ENCODE peak calls at places on chromosomes 16 and 17, in seven cellular contexts. U is fibroblast of lung, O is T-helper 1 cell, T is endothelial cell of umbilical vein, H is Peyer's patch, S is thoracic aorta, L is midbrain. W is an unnamed sample.

GRCh38 chr17:81427446-81428120 is 32.3 kb downstream of the BAHCC1 start:
- DNase-seq in S (no peak), H (peak; percentile 71), U (no peak), O (no peak), L (peak; percentile 76), T (no peak), W (no peak)

GRCh38 chr16:8859913-8860881 is 8.6 kb downstream of the CARHSP1 start:
- DNase-seq in L (no peak), S (no peak), U (peak; percentile 42), O (no peak), H (no peak), T (peak; percentile 34), W (no peak)

GRCh38 chr16:67201411-67202345 is 2.7 kb downstream of the ELMO3 start:
- DNase-seq in S (no peak), L (no peak), H (no peak), T (no peak), U (no peak), O (no peak), W (no peak)

GRCh38 chr17:47745037-47745380 is 12.0 kb downstream of the TBX21 start:
- DNase-seq in L (no peak), T (no peak), O (no peak), H (no peak), U (no peak), S (no peak), W (no peak)

GRCh38 chr16:31382485-31383161 is 10.5 kb upstream of the ITGAD start:
- DNase-seq in T (peak; percentile 35), O (no peak), H (peak; percentile 79), U (peak; percentile 6), L (peak; percentile 3), S (no peak), W (peak; percentile 25)

GRCh38 chr17:12961655-12962054 is 56.2 kb downstream of the ELAC2 start:
- DNase-seq in L (no peak), O (no peak), U (no peak), H (no peak), T (no peak), S (no peak), W (no peak)

GRCh38 chr17:47324224-47325020 is 667 bp downstream of the EFCAB13 start:
- DNase-seq in L (no peak), U (peak; percentile 62), H (peak; percentile 71), S (no peak), T (peak; percentile 87), O (peak; percentile 15), W (peak; percentile 79)

GRCh38 chr16:64339052-64339770 is 782.7 kb downstream of the CDH11 start:
- DNase-seq in U (peak; percentile 84), S (no peak), O (no peak), L (no peak), T (no peak), H (no peak), W (no peak)

GRCh38 chr16:14050297-14051027 is 20.7 kb upstream of the MRTFB start:
- DNase-seq in O (no peak), T (peak; percentile 62), L (no peak), U (peak; percentile 49), H (no peak), S (no peak), W (no peak)

GRCh38 chr16:2513405-2514332 is at the start of gene ATP6V0C:
- DNase-seq in H (peak; percentile 97), U (peak; percentile 76), S (peak; percentile 67), O (peak; percentile 84), T (peak; percentile 76), L (peak; percentile 91), W (peak; percentile 84)

GRCh38 chr16:89230210-89230609 is 12.7 kb downstream of the ZNF778 start:
- DNase-seq in L (no peak), H (no peak), T (no peak), S (no peak), U (no peak), O (no peak), W (no peak)

GRCh38 chr16:11067697-11068141 is 123.4 kb downstream of the CLEC16A start:
- DNase-seq in U (no peak), S (no peak), L (no peak), O (no peak), T (no peak), H (no peak), W (no peak)

GRCh38 chr17:65191805-65192740 is 54.9 kb downstream of the RGS9 start:
- DNase-seq in T (peak; percentile 62), S (no peak), L (no peak), O (no peak), U (peak; percentile 79), H (no peak), W (no peak)

GRCh38 chr17:32916134-32916533 is 11.8 kb upstream of the TMEM98 start:
- DNase-seq in T (no peak), U (no peak), O (no peak), H (no peak), L (no peak), S (no peak), W (no peak)

GRCh38 chr16:4680673-4681470 is 12.5 kb upstream of the NUDT16L1 start:
- DNase-seq in T (no peak), O (no peak), S (no peak), U (no peak), H (peak; percentile 53), L (no peak), W (no peak)

GRCh38 chr16:25177831-25178688 is 38.7 kb upstream of the AQP8 start:
- DNase-seq in S (no peak), U (no peak), H (peak; percentile 52), O (no peak), L (no peak), T (no peak), W (no peak)

GRCh38 chr16:50411034-50411433 is 42.2 kb upstream of the BRD7 start:
- DNase-seq in H (no peak), S (no peak), L (no peak), O (no peak), U (no peak), T (no peak), W (no peak)

GRCh38 chr17:55177159-55177913 is 87.4 kb upstream of the HLF start:
- DNase-seq in H (no peak), T (peak; percentile 89), L (no peak), O (no peak), S (no peak), U (no peak), W (no peak)

W was measured in T-helper 2 cell.